ENCODE peak calls at places on chromosomes 1 and 21, in eight cellular contexts. R is H1, I is right atrium auricular region, A is A549, D is psoas muscle, G is left lung, Z is adipocyte, N is stomach. J is an unnamed sample.

GRCh38 chr1:1001057-1001630 is 1.2 kb upstream of the HES4 start:
- DNase-seq in R (no peak), I (no peak), A (no peak), D (peak; percentile 53), G (peak; percentile 71), Z (peak; percentile 42), N (no peak), J (peak; percentile 73)

GRCh38 chr1:47703161-47703825 is 265.4 kb downstream of the FOXD2 start:
- DNase-seq in R (no peak), I (no peak), A (no peak), D (no peak), G (no peak), Z (no peak), N (no peak), J (peak; percentile 56)

GRCh38 chr1:225657462-225657989 is 4.6 kb upstream of the ENAH start:
- DNase-seq in R (no peak), I (no peak), A (peak; percentile 65), D (no peak), G (no peak), Z (peak; percentile 84), N (no peak), J (no peak)

GRCh38 chr1:157177701-157178380 is 39.6 kb upstream of the ETV3 start:
- DNase-seq in R (no peak), I (no peak), A (no peak), D (no peak), G (no peak), Z (no peak), N (no peak), J (no peak)

GRCh38 chr1:187819081-187819480 is 990.3 kb downstream of the PLA2G4A start:
- DNase-seq in R (no peak), I (no peak), A (no peak), D (no peak), G (no peak), Z (no peak), N (no peak), J (no peak)

GRCh38 chr1:157360021-157360390 is 192.3 kb downstream of the FCRL5 start:
- DNase-seq in R (no peak), I (no peak), A (no peak), D (no peak), G (no peak), Z (no peak), N (no peak), J (no peak)

GRCh38 chr1:184792450-184792969 is 37.9 kb upstream of the EDEM3 start:
- DNase-seq in R (no peak), I (peak; percentile 86), A (peak; percentile 91), D (peak; percentile 93), G (peak; percentile 79), Z (peak; percentile 84), N (peak; percentile 94), J (no peak)

GRCh38 chr21:34726627-34727337 is 58.0 kb downstream of the CLIC6 start:
- DNase-seq in R (no peak), I (no peak), A (no peak), D (no peak), G (no peak), Z (peak; percentile 51), N (no peak), J (no peak)

GRCh38 chr1:29243863-29244185 is 7.5 kb downstream of the PTPRU start:
- DNase-seq in R (no peak), I (no peak), A (no peak), D (no peak), G (no peak), Z (peak; percentile 75), N (no peak), J (no peak)

GRCh38 chr1:176338897-176339296 is 124.1 kb upstream of the PAPPA2 start:
- DNase-seq in R (no peak), I (no peak), A (no peak), D (no peak), G (no peak), Z (no peak), N (no peak), J (no peak)

GRCh38 chr1:6872573-6873261 is 87.5 kb downstream of the CAMTA1 start:
- DNase-seq in R (no peak), I (no peak), A (no peak), D (no peak), G (no peak), Z (peak; percentile 56), N (no peak), J (no peak)

GRCh38 chr1:6873298-6874015 is 88.2 kb downstream of the CAMTA1 start:
- DNase-seq in R (no peak), I (no peak), A (no peak), D (no peak), G (no peak), Z (peak; percentile 61), N (no peak), J (no peak)

GRCh38 chr1:6870571-6870970 is 85.3 kb downstream of the CAMTA1 start:
- DNase-seq in R (no peak), I (no peak), A (no peak), D (no peak), G (no peak), Z (peak; percentile 61), N (no peak), J (no peak)

GRCh38 chr1:6870086-6870485 is 84.8 kb downstream of the CAMTA1 start:
- DNase-seq in R (no peak), I (no peak), A (no peak), D (no peak), G (no peak), Z (peak; percentile 55), N (no peak), J (no peak)

GRCh38 chr1:6871300-6871972 is 86.2 kb downstream of the CAMTA1 start:
- DNase-seq in R (no peak), I (no peak), A (no peak), D (no peak), G (no peak), Z (no peak), N (no peak), J (no peak)
- H3K4me1 ChIP-seq in R (peaks cover 16% of the 10 kb centered on the region), I (peaks cover 21% of the 10 kb centered on the region), A (peaks cover 37% of the 10 kb centered on the region), D (peaks cover 13% of the 10 kb centered on the region), G (peaks cover 11% of the 10 kb centered on the region), Z (peaks cover 33% of the 10 kb centered on the region), N (peaks cover 10% of the 10 kb centered on the region), J (peaks cover 4% of the 10 kb centered on the region)

DNA sequence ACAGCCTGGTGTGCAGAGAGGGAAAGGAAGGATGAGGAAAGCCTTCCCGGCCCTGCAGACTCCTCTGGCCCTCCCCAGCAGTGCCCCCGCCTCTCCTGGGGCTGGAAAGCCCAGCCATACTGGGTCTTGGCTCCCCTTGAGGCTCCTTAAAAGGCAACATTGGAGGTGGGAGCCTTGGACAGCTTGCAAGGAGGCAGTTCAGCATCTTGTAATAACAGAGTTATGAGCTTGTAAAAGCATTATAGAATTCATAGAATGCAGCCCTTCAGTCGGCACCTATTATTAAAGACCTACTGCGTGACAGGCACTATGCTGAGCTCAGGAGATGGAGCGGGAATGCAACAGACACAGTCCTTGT is 4.2 kb downstream of the TINAGL1 start:
- DNase-seq in R (no peak), I (peak; percentile 54), A (no peak), D (no peak), G (no peak), Z (no peak), N (no peak), J (no peak)
- H3K4me1 ChIP-seq in R (peaks cover 33% of the 10 kb centered on the region), I (peaks cover 74% of the 10 kb centered on the region), A (peaks cover 44% of the 10 kb centered on the region), D (peaks cover 20% of the 10 kb centered on the region), G (peaks cover 44% of the 10 kb centered on the region), Z (peaks cover 50% of the 10 kb centered on the region), N (peaks cover 76% of the 10 kb centered on the region), J (peaks cover 40% of the 10 kb centered on the region)

GRCh38 chr1:231155808-231156207 is 6.0 kb upstream of the TRIM67 start:
- DNase-seq in R (no peak), I (no peak), A (no peak), D (no peak), G (no peak), Z (no peak), N (no peak), J (no peak)

GRCh38 chr1:231159963-231160761 is 1.7 kb upstream of the TRIM67 start:
- DNase-seq in R (no peak), I (no peak), A (no peak), D (no peak), G (no peak), Z (no peak), N (no peak), J (no peak)

GRCh38 chr1:231159202-231159962 is 2.5 kb upstream of the TRIM67 start:
- DNase-seq in R (no peak), I (no peak), A (no peak), D (no peak), G (no peak), Z (no peak), N (no peak), J (no peak)

GRCh38 chr1:231153726-231154125 is 8.1 kb upstream of the TRIM67 start:
- DNase-seq in R (no peak), I (no peak), A (no peak), D (no peak), G (no peak), Z (no peak), N (no peak), J (no peak)

GRCh38 chr1:231157311-231157710 is 4.5 kb upstream of the TRIM67 start:
- DNase-seq in R (no peak), I (no peak), A (no peak), D (no peak), G (no peak), Z (peak; percentile 59), N (no peak), J (no peak)
- H3K4me1 ChIP-seq in R (peaks cover 2% of the 10 kb centered on the region), I (peaks cover 17% of the 10 kb centered on the region), A (peaks cover 4% of the 10 kb centered on the region), D (peaks cover 3% of the 10 kb centered on the region), G (peaks cover 15% of the 10 kb centered on the region), Z (peaks cover 26% of the 10 kb centered on the region), N (peaks cover 15% of the 10 kb centered on the region), J (peaks cover 13% of the 10 kb centered on the region)

DNA sequence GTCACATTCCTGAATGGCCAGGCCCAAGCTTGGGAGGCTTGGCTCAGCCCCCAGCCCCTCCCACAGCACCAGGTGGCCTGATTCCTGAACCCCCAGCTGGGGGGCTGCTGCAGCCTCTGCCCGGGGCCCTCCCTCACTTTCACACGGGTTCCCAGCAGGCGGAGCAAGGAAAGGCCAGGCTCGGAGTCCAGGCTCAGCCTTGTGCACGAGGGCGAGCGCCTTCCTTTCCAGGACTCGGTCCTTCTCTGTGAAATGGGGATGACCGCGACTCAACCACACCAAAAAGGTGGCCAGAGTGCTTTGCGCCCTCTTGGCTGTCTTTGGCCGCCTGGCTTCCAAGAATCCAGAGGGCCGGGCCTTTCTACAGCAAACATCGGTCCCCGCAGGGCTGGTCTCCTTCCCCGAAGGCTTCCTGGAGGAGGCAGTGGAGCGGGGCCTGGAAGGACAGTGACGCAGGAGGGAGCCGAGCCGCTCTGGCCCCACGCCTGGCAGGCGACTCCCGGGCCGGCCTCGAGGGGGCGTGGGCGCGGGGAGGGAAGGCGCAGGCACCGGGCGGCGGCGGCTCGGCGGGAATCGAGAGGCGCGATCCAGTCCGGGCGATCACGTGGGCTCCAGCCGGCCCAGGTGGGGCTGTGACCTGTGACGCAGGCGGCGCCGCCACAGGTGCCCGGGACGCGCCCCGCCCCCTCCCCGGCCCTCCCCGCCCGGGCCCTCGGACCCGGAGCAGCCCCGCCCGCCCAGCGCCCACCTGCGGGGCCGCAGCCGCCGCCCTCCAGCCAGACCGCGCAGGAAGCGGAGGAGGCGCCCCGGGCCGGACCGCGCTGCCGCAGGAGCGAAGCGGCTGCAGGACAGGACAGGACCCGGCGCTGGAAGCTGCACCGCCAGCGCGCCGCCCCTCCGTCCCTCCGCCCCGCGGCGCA is at the start of gene ARHGEF16:
- DNase-seq in R (peak; percentile 49), I (no peak), A (peak; percentile 67), D (peak; percentile 76), G (peak; percentile 93), Z (peak; percentile 66), N (peak; percentile 93), J (peak; percentile 95)
- H3K4me1 ChIP-seq in R (peaks cover 19% of the 10 kb centered on the region), I (peaks cover 34% of the 10 kb centered on the region), A (peaks cover 9% of the 10 kb centered on the region), D (peaks cover 29% of the 10 kb centered on the region), G (peaks cover 25% of the 10 kb centered on the region), Z (no peaks in the 10 kb centered on the region), N (peaks cover 61% of the 10 kb centered on the region), J (peaks cover 4% of the 10 kb centered on the region)